ENCODE peak calls at places on chromosomes 7 and 10, in eight cellular contexts. A is effector memory CD8-positive, alpha-beta T cell; C is PC-9; Y is NCI-H2081; B is SJSA1; L is stimulated activated CD4-positive, alpha-beta T cell treated with anti-CD3 and anti-CD28 coated beads, Interleukin-1b, Interleukin-23, amount 100 ng/mL, for 1 hour; O is ovary; M is hippocampal formation. S is an unnamed sample.

GRCh38 chr7:44964384-44964830 is 14.4 kb downstream of the MYO1G start:
- DNase-seq in A (no peak), C (no peak), Y (no peak), B (no peak), L (no peak), O (no peak), M (no peak), S (no peak)

GRCh38 chr7:97002555-97003261 is 2.6 kb upstream of the DLX6 start:
- DNase-seq in A (no peak), C (no peak), Y (no peak), B (no peak), L (no peak), O (no peak), M (no peak), S (no peak)

GRCh38 chr10:123522702-123523312 is 143.3 kb upstream of the GPR26 start:
- DNase-seq in A (no peak), C (no peak), Y (no peak), B (no peak), L (no peak), O (no peak), M (no peak), S (no peak)

GRCh38 chr7:155994253-155994811 is 182.1 kb upstream of the SHH start:
- DNase-seq in A (no peak), C (no peak), Y (no peak), B (no peak), L (no peak), O (no peak), M (no peak), S (no peak)

GRCh38 chr7:96388166-96388565 is 66.3 kb upstream of the SLC25A13 start:
- DNase-seq in A (no peak), C (peak), Y (no peak), B (no peak), L (no peak), O (no peak), M (no peak), S (no peak)

GRCh38 chr7:7751243-7752092 is 33.1 kb upstream of the RPA3 start:
- DNase-seq in A (no peak), C (no peak), Y (no peak), B (no peak), L (no peak), O (no peak), M (no peak), S (no peak)

GRCh38 chr10:30581779-30582380 is 47.7 kb downstream of the LYZL2 start:
- DNase-seq in A (peak), C (no peak), Y (peak), B (peak), L (peak), O (no peak), M (peak), S (peak)

GRCh38 chr10:110076559-110077318 is 69.0 kb downstream of the ADD3 start:
- DNase-seq in A (peak), C (peak), Y (no peak), B (peak), L (no peak), O (no peak), M (peak), S (peak)

GRCh38 chr7:157284229-157285014 is 52.4 kb upstream of the DNAJB6 start:
- DNase-seq in A (no peak), C (no peak), Y (no peak), B (no peak), L (no peak), O (no peak), M (no peak), S (no peak)

GRCh38 chr7:24757799-24758275 is 573 bp upstream of the GSDME start:
- DNase-seq in A (no peak), C (peak), Y (no peak), B (no peak), L (no peak), O (no peak), M (no peak), S (no peak)

GRCh38 chr10:75418287-75418686 is 13.1 kb upstream of the LRMDA start:
- DNase-seq in A (no peak), C (no peak), Y (no peak), B (no peak), L (no peak), O (no peak), M (no peak), S (no peak)

GRCh38 chr7:47285860-47286491 is 295.9 kb downstream of the TNS3 start:
- DNase-seq in A (no peak), C (no peak), Y (no peak), B (no peak), L (no peak), O (no peak), M (no peak), S (no peak)

GRCh38 chr7:84231157-84231556 is 36.6 kb upstream of the SEMA3A start:
- DNase-seq in A (no peak), C (no peak), Y (no peak), B (no peak), L (no peak), O (no peak), M (no peak), S (no peak)

GRCh38 chr10:80460399-80461207 is 6.5 kb downstream of the TSPAN14 start:
- DNase-seq in A (no peak), C (peak), Y (peak), B (no peak), L (no peak), O (peak), M (peak), S (no peak)

GRCh38 chr7:140003913-140004382 is 58.8 kb downstream of the PARP12 start:
- DNase-seq in A (peak), C (no peak), Y (peak), B (peak), L (no peak), O (no peak), M (no peak), S (peak)

GRCh38 chr10:92691591-92692084 is 1.9 kb downstream of the HHEX start:
- DNase-seq in A (no peak), C (no peak), Y (no peak), B (no peak), L (no peak), O (no peak), M (no peak), S (no peak)

GRCh38 chr10:72846225-72846624 is 47.3 kb upstream of the OIT3 start:
- DNase-seq in A (no peak), C (peak), Y (no peak), B (no peak), L (no peak), O (no peak), M (no peak), S (no peak)

GRCh38 chr10:12534824-12535223 is 185.5 kb downstream of the CAMK1D start:
- DNase-seq in A (no peak), C (peak), Y (no peak), B (no peak), L (no peak), O (no peak), M (no peak), S (no peak)

GRCh38 chr10:17075975-17076374 is 53.6 kb downstream of the CUBN start:
- DNase-seq in A (no peak), C (no peak), Y (no peak), B (no peak), L (no peak), O (no peak), M (no peak), S (no peak)

GRCh38 chr10:110398419-110399162 is 93.9 kb upstream of the SMNDC1 start:
- DNase-seq in A (no peak), C (peak), Y (no peak), B (peak), L (no peak), O (no peak), M (no peak), S (peak)

GRCh38 chr7:37083311-37084096 is 359.2 kb upstream of the AOAH start:
- DNase-seq in A (no peak), C (no peak), Y (no peak), B (no peak), L (no peak), O (no peak), M (no peak), S (no peak)

GRCh38 chr10:71344916-71345557 is 26.0 kb downstream of the SLC29A3 start:
- DNase-seq in A (no peak), C (no peak), Y (no peak), B (no peak), L (no peak), O (no peak), M (no peak), S (no peak)

GRCh38 chr10:26755443-26755903 is 58.0 kb downstream of the PDSS1 start:
- DNase-seq in A (no peak), C (no peak), Y (no peak), B (peak), L (no peak), O (no peak), M (no peak), S (no peak)

GRCh38 chr7:107372298-107372697 is 97.6 kb upstream of the GPR22 start:
- DNase-seq in A (no peak), C (no peak), Y (no peak), B (peak), L (no peak), O (no peak), M (no peak), S (no peak)

GRCh38 chr10:120989996-120990395 is 138.8 kb downstream of the WDR11 start:
- DNase-seq in A (no peak), C (no peak), Y (no peak), B (no peak), L (no peak), O (no peak), M (no peak), S (no peak)

GRCh38 chr10:72692897-72693598 is 1.1 kb downstream of the MCU start:
- DNase-seq in A (no peak), C (no peak), Y (no peak), B (peak), L (no peak), O (no peak), M (no peak), S (peak)

GRCh38 chr10:114501650-114502049 is 97.3 kb upstream of the AFAP1L2 start:
- DNase-seq in A (no peak), C (no peak), Y (no peak), B (no peak), L (no peak), O (no peak), M (no peak), S (no peak)

GRCh38 chr7:149823631-149824199 is 14.5 kb upstream of the ZNF862 start:
- DNase-seq in A (no peak), C (no peak), Y (no peak), B (no peak), L (no peak), O (no peak), M (no peak), S (no peak)

GRCh38 chr10:21810582-21811244 is 192.8 kb downstream of the DNAJC1 start:
- DNase-seq in A (no peak), C (no peak), Y (no peak), B (no peak), L (no peak), O (no peak), M (no peak), S (no peak)

GRCh38 chr10:114548662-114549061 is 109.4 kb downstream of the ABLIM1 start:
- DNase-seq in A (no peak), C (no peak), Y (peak), B (peak), L (no peak), O (peak), M (no peak), S (peak)

GRCh38 chr10:124743188-124744046 is 761 bp downstream of the FAM53B start:
- DNase-seq in A (no peak), C (peak), Y (no peak), B (peak), L (no peak), O (peak), M (no peak), S (peak)

S was measured in HAP-1.